ENCODE peak calls at places on chromosome 16, in nine cellular contexts. One of them, this sample, is unnamed.

GRCh38 chr16:2224183-2224486 is 744 bp downstream of the E4F1 start:
- DNase-seq in psoas muscle: no peak
- DNase-seq in mammary epithelial cell: no peak
- DNase-seq in heart left ventricle: no peak
- DNase-seq in left lung: no peak
- DNase-seq in activated CD8-positive, alpha-beta T cell treated with anti-CD3 and anti-CD28 coated beads for 36 hours: no peak
- DNase-seq in brain microvascular endothelial cell: peak
- DNase-seq in foreskin fibroblast: peak
- DNase-seq in nephron progenitor cell: no peak
- DNase-seq in this sample: no peak

GRCh38 chr16:86554599-86554916 is 477 bp downstream of the MTHFSD start:
- DNase-seq in psoas muscle: no peak
- DNase-seq in mammary epithelial cell: no peak
- DNase-seq in heart left ventricle: no peak
- DNase-seq in left lung: no peak
- DNase-seq in activated CD8-positive, alpha-beta T cell treated with anti-CD3 and anti-CD28 coated beads for 36 hours: no peak
- DNase-seq in brain microvascular endothelial cell: no peak
- DNase-seq in foreskin fibroblast: no peak
- DNase-seq in nephron progenitor cell: no peak
- DNase-seq in this sample: no peak

GRCh38 chr16:2692948-2693651 is 10.8 kb downstream of the KCTD5 start:
- DNase-seq in psoas muscle: peak
- DNase-seq in mammary epithelial cell: no peak
- DNase-seq in heart left ventricle: no peak
- DNase-seq in left lung: peak
- DNase-seq in activated CD8-positive, alpha-beta T cell treated with anti-CD3 and anti-CD28 coated beads for 36 hours: no peak
- DNase-seq in brain microvascular endothelial cell: no peak
- DNase-seq in foreskin fibroblast: no peak
- DNase-seq in nephron progenitor cell: peak
- DNase-seq in this sample: no peak

GRCh38 chr16:58331024-58331707 is 36.3 kb upstream of the PRSS54 start:
- DNase-seq in psoas muscle: no peak
- DNase-seq in mammary epithelial cell: no peak
- DNase-seq in heart left ventricle: no peak
- DNase-seq in left lung: no peak
- DNase-seq in activated CD8-positive, alpha-beta T cell treated with anti-CD3 and anti-CD28 coated beads for 36 hours: no peak
- DNase-seq in brain microvascular endothelial cell: no peak
- DNase-seq in foreskin fibroblast: no peak
- DNase-seq in nephron progenitor cell: peak
- DNase-seq in this sample: no peak

GRCh38 chr16:84514874-84515835 is 10.7 kb upstream of the MEAK7 start:
- DNase-seq in psoas muscle: peak
- DNase-seq in mammary epithelial cell: no peak
- DNase-seq in heart left ventricle: no peak
- DNase-seq in left lung: peak
- DNase-seq in activated CD8-positive, alpha-beta T cell treated with anti-CD3 and anti-CD28 coated beads for 36 hours: peak
- DNase-seq in brain microvascular endothelial cell: no peak
- DNase-seq in foreskin fibroblast: no peak
- DNase-seq in nephron progenitor cell: no peak
- DNase-seq in this sample: peak

GRCh38 chr16:81657731-81658130 is 121.4 kb upstream of the PLCG2 start:
- DNase-seq in psoas muscle: no peak
- DNase-seq in mammary epithelial cell: no peak
- DNase-seq in heart left ventricle: no peak
- DNase-seq in left lung: no peak
- DNase-seq in activated CD8-positive, alpha-beta T cell treated with anti-CD3 and anti-CD28 coated beads for 36 hours: no peak
- DNase-seq in brain microvascular endothelial cell: no peak
- DNase-seq in foreskin fibroblast: no peak
- DNase-seq in nephron progenitor cell: no peak
- DNase-seq in this sample: no peak

GRCh38 chr16:12767897-12768296 is 35.8 kb downstream of the CPPED1 start:
- DNase-seq in psoas muscle: no peak
- DNase-seq in mammary epithelial cell: no peak
- DNase-seq in heart left ventricle: no peak
- DNase-seq in left lung: no peak
- DNase-seq in activated CD8-positive, alpha-beta T cell treated with anti-CD3 and anti-CD28 coated beads for 36 hours: peak
- DNase-seq in brain microvascular endothelial cell: no peak
- DNase-seq in foreskin fibroblast: no peak
- DNase-seq in nephron progenitor cell: no peak
- DNase-seq in this sample: no peak

GRCh38 chr16:48392407-48392806 is 7.2 kb upstream of the SIAH1 start:
- DNase-seq in psoas muscle: no peak
- DNase-seq in mammary epithelial cell: no peak
- DNase-seq in heart left ventricle: no peak
- DNase-seq in left lung: no peak
- DNase-seq in activated CD8-positive, alpha-beta T cell treated with anti-CD3 and anti-CD28 coated beads for 36 hours: no peak
- DNase-seq in brain microvascular endothelial cell: no peak
- DNase-seq in foreskin fibroblast: no peak
- DNase-seq in nephron progenitor cell: no peak
- DNase-seq in this sample: no peak

GRCh38 chr16:65305588-65305987 is 183.7 kb upstream of the CDH11 start:
- DNase-seq in psoas muscle: no peak
- DNase-seq in mammary epithelial cell: no peak
- DNase-seq in heart left ventricle: no peak
- DNase-seq in left lung: no peak
- DNase-seq in activated CD8-positive, alpha-beta T cell treated with anti-CD3 and anti-CD28 coated beads for 36 hours: no peak
- DNase-seq in brain microvascular endothelial cell: no peak
- DNase-seq in foreskin fibroblast: no peak
- DNase-seq in nephron progenitor cell: no peak
- DNase-seq in this sample: no peak

GRCh38 chr16:78396046-78396445 is 296.6 kb downstream of the WWOX start:
- DNase-seq in psoas muscle: no peak
- DNase-seq in mammary epithelial cell: no peak
- DNase-seq in heart left ventricle: no peak
- DNase-seq in left lung: no peak
- DNase-seq in activated CD8-positive, alpha-beta T cell treated with anti-CD3 and anti-CD28 coated beads for 36 hours: no peak
- DNase-seq in brain microvascular endothelial cell: no peak
- DNase-seq in foreskin fibroblast: no peak
- DNase-seq in nephron progenitor cell: no peak
- DNase-seq in this sample: no peak

GRCh38 chr16:55207679-55208294 is 116.2 kb upstream of the IRX6 start:
- DNase-seq in psoas muscle: no peak
- DNase-seq in mammary epithelial cell: no peak
- DNase-seq in heart left ventricle: no peak
- DNase-seq in left lung: no peak
- DNase-seq in activated CD8-positive, alpha-beta T cell treated with anti-CD3 and anti-CD28 coated beads for 36 hours: no peak
- DNase-seq in brain microvascular endothelial cell: no peak
- DNase-seq in foreskin fibroblast: no peak
- DNase-seq in nephron progenitor cell: no peak
- DNase-seq in this sample: no peak
- TF ChIP-seq CTCF in psoas muscle: no peak
- TF ChIP-seq CTCF in mammary epithelial cell: peak
- TF ChIP-seq CTCF in heart left ventricle: no peak
- TF ChIP-seq CTCF in left lung: no peak
- TF ChIP-seq CTCF in activated CD8-positive, alpha-beta T cell treated with anti-CD3 and anti-CD28 coated beads for 36 hours: no peak
- TF ChIP-seq CTCF in brain microvascular endothelial cell: no peak
- TF ChIP-seq CTCF in foreskin fibroblast: no peak
- TF ChIP-seq CTCF in nephron progenitor cell: no peak
- TF ChIP-seq CTCF in this sample: no peak

GRCh38 chr16:87832759-87833502 is 36.4 kb downstream of the SLC7A5 start:
- DNase-seq in psoas muscle: no peak
- DNase-seq in mammary epithelial cell: no peak
- DNase-seq in heart left ventricle: no peak
- DNase-seq in left lung: peak
- DNase-seq in activated CD8-positive, alpha-beta T cell treated with anti-CD3 and anti-CD28 coated beads for 36 hours: no peak
- DNase-seq in brain microvascular endothelial cell: no peak
- DNase-seq in foreskin fibroblast: no peak
- DNase-seq in nephron progenitor cell: no peak
- DNase-seq in this sample: no peak

GRCh38 chr16:87835882-87836331 is 33.4 kb downstream of the SLC7A5 start:
- DNase-seq in psoas muscle: no peak
- DNase-seq in mammary epithelial cell: no peak
- DNase-seq in heart left ventricle: no peak
- DNase-seq in left lung: peak
- DNase-seq in activated CD8-positive, alpha-beta T cell treated with anti-CD3 and anti-CD28 coated beads for 36 hours: no peak
- DNase-seq in brain microvascular endothelial cell: no peak
- DNase-seq in foreskin fibroblast: no peak
- DNase-seq in nephron progenitor cell: no peak
- DNase-seq in this sample: no peak

GRCh38 chr16:87833548-87833947 is 35.8 kb downstream of the SLC7A5 start:
- DNase-seq in psoas muscle: no peak
- DNase-seq in mammary epithelial cell: no peak
- DNase-seq in heart left ventricle: no peak
- DNase-seq in left lung: no peak
- DNase-seq in activated CD8-positive, alpha-beta T cell treated with anti-CD3 and anti-CD28 coated beads for 36 hours: no peak
- DNase-seq in brain microvascular endothelial cell: no peak
- DNase-seq in foreskin fibroblast: no peak
- DNase-seq in nephron progenitor cell: no peak
- DNase-seq in this sample: no peak

GRCh38 chr16:87834668-87835473 is 34.4 kb downstream of the SLC7A5 start:
- DNase-seq in psoas muscle: peak
- DNase-seq in mammary epithelial cell: no peak
- DNase-seq in heart left ventricle: peak
- DNase-seq in left lung: peak
- DNase-seq in activated CD8-positive, alpha-beta T cell treated with anti-CD3 and anti-CD28 coated beads for 36 hours: no peak
- DNase-seq in brain microvascular endothelial cell: no peak
- DNase-seq in foreskin fibroblast: peak
- DNase-seq in nephron progenitor cell: no peak
- DNase-seq in this sample: no peak

GRCh38 chr16:87834015-87834667 is 35.2 kb downstream of the SLC7A5 start:
- DNase-seq in psoas muscle: no peak
- DNase-seq in mammary epithelial cell: no peak
- DNase-seq in heart left ventricle: no peak
- DNase-seq in left lung: no peak
- DNase-seq in activated CD8-positive, alpha-beta T cell treated with anti-CD3 and anti-CD28 coated beads for 36 hours: no peak
- DNase-seq in brain microvascular endothelial cell: no peak
- DNase-seq in foreskin fibroblast: no peak
- DNase-seq in nephron progenitor cell: no peak
- DNase-seq in this sample: no peak
- TF ChIP-seq CTCF in psoas muscle: no peak
- TF ChIP-seq CTCF in mammary epithelial cell: no peak
- TF ChIP-seq CTCF in heart left ventricle: no peak
- TF ChIP-seq CTCF in left lung: no peak
- TF ChIP-seq CTCF in activated CD8-positive, alpha-beta T cell treated with anti-CD3 and anti-CD28 coated beads for 36 hours: no peak
- TF ChIP-seq CTCF in brain microvascular endothelial cell: no peak
- TF ChIP-seq CTCF in foreskin fibroblast: no peak
- TF ChIP-seq CTCF in nephron progenitor cell: no peak
- TF ChIP-seq CTCF in this sample: no peak

GRCh38 chr16:54193656-54194007 is 93.0 kb downstream of the IRX3 start:
- DNase-seq in psoas muscle: peak
- DNase-seq in mammary epithelial cell: peak
- DNase-seq in heart left ventricle: peak
- DNase-seq in left lung: peak
- DNase-seq in activated CD8-positive, alpha-beta T cell treated with anti-CD3 and anti-CD28 coated beads for 36 hours: peak
- DNase-seq in brain microvascular endothelial cell: peak
- DNase-seq in foreskin fibroblast: peak
- DNase-seq in nephron progenitor cell: peak
- DNase-seq in this sample: peak
- TF ChIP-seq CTCF in psoas muscle: peak
- TF ChIP-seq CTCF in mammary epithelial cell: peak
- TF ChIP-seq CTCF in heart left ventricle: peak
- TF ChIP-seq CTCF in left lung: peak
- TF ChIP-seq CTCF in activated CD8-positive, alpha-beta T cell treated with anti-CD3 and anti-CD28 coated beads for 36 hours: peak
- TF ChIP-seq CTCF in brain microvascular endothelial cell: peak
- TF ChIP-seq CTCF in foreskin fibroblast: peak
- TF ChIP-seq CTCF in nephron progenitor cell: peak
- TF ChIP-seq CTCF in this sample: peak

GRCh38 chr16:66562409-66562808 is 3.8 kb upstream of the CMTM1 start:
- DNase-seq in psoas muscle: no peak
- DNase-seq in mammary epithelial cell: no peak
- DNase-seq in heart left ventricle: no peak
- DNase-seq in left lung: no peak
- DNase-seq in activated CD8-positive, alpha-beta T cell treated with anti-CD3 and anti-CD28 coated beads for 36 hours: no peak
- DNase-seq in brain microvascular endothelial cell: no peak
- DNase-seq in foreskin fibroblast: no peak
- DNase-seq in nephron progenitor cell: no peak
- DNase-seq in this sample: no peak
- TF ChIP-seq CTCF in psoas muscle: no peak
- TF ChIP-seq CTCF in mammary epithelial cell: peak
- TF ChIP-seq CTCF in heart left ventricle: no peak
- TF ChIP-seq CTCF in left lung: no peak
- TF ChIP-seq CTCF in activated CD8-positive, alpha-beta T cell treated with anti-CD3 and anti-CD28 coated beads for 36 hours: peak
- TF ChIP-seq CTCF in brain microvascular endothelial cell: no peak
- TF ChIP-seq CTCF in foreskin fibroblast: no peak
- TF ChIP-seq CTCF in nephron progenitor cell: no peak
- TF ChIP-seq CTCF in this sample: no peak

DNA sequence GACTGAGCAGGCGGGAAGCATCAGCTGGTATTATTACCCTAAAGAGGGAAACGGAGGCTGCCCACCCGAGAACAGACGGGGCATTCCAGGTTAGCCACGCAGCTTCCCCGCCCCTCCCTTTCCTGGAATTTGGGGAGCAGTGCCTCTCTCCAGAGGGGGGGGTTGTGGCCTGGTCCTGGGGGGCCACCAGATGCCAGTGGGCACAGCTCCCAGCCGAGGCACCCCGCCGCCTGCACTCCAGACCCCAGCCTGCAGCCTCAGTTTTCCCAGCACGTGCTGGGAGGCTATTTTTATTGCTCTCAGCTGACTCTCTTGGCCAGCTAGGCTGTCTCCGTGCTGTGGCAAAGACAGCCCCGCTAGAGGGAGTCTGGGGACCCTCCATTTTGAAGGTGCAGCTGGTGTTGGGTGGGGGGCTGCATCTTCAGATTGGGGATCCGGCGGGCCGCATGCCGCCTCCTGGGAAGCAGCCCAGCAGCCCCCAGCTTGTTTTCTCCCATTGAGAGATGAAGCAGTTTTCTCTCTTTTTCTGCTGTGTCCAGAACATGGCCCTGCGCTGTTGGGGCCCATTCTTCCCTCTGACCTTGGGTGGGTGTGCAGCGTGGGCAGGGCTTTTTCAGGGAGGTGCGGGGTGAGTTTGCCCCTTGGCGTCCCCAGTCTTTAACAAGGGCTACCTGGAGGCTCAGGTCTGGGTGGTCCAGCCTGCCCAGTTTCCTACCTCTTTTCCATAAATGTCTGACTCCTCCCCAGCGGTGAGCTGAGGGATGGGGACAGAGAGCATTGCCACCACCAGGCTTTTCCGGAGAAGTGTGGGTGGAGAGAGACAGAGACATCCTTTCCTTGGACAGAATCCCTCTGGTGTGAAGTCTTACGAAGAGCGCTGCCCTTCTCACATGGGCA is 62.5 kb upstream of the GSE1 start:
- DNase-seq in psoas muscle: no peak
- DNase-seq in mammary epithelial cell: no peak
- DNase-seq in heart left ventricle: no peak
- DNase-seq in left lung: peak
- DNase-seq in activated CD8-positive, alpha-beta T cell treated with anti-CD3 and anti-CD28 coated beads for 36 hours: no peak
- DNase-seq in brain microvascular endothelial cell: no peak
- DNase-seq in foreskin fibroblast: no peak
- DNase-seq in nephron progenitor cell: no peak
- DNase-seq in this sample: no peak
- TF ChIP-seq CTCF in psoas muscle: peak
- TF ChIP-seq CTCF in mammary epithelial cell: no peak
- TF ChIP-seq CTCF in heart left ventricle: no peak
- TF ChIP-seq CTCF in left lung: no peak
- TF ChIP-seq CTCF in activated CD8-positive, alpha-beta T cell treated with anti-CD3 and anti-CD28 coated beads for 36 hours: no peak
- TF ChIP-seq CTCF in brain microvascular endothelial cell: peak
- TF ChIP-seq CTCF in foreskin fibroblast: peak
- TF ChIP-seq CTCF in nephron progenitor cell: peak
- TF ChIP-seq CTCF in this sample: no peak

DNA sequence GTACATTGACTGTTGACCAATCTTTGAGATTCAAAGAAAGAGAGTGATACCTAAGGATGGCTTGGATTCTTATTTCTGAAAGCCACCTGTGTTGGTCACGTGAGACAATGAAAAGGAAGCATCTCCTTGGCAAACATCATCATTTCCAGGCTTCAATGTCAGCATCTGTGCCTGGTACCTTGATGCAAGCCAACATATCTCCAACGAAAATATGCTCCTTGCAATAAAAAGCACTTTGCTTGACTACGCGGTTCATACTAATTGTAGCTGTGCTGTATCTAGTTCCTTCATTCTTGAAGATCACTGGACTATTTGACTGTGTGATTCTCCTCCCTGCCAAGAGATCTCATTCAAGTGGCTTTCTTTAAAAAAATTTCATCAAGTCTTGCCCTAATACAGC is 503.3 kb upstream of the PSMD7 start:
- DNase-seq in psoas muscle: no peak
- DNase-seq in mammary epithelial cell: no peak
- DNase-seq in heart left ventricle: no peak
- DNase-seq in left lung: no peak
- DNase-seq in activated CD8-positive, alpha-beta T cell treated with anti-CD3 and anti-CD28 coated beads for 36 hours: no peak
- DNase-seq in brain microvascular endothelial cell: no peak
- DNase-seq in foreskin fibroblast: no peak
- DNase-seq in nephron progenitor cell: no peak
- DNase-seq in this sample: no peak
- TF ChIP-seq CTCF in psoas muscle: no peak
- TF ChIP-seq CTCF in mammary epithelial cell: no peak
- TF ChIP-seq CTCF in heart left ventricle: no peak
- TF ChIP-seq CTCF in left lung: no peak
- TF ChIP-seq CTCF in activated CD8-positive, alpha-beta T cell treated with anti-CD3 and anti-CD28 coated beads for 36 hours: no peak
- TF ChIP-seq CTCF in brain microvascular endothelial cell: no peak
- TF ChIP-seq CTCF in foreskin fibroblast: no peak
- TF ChIP-seq CTCF in nephron progenitor cell: no peak
- TF ChIP-seq CTCF in this sample: no peak